ENCODE peak calls at places on chromosomes 4 and X, in ten cellular contexts. J is endodermal cell, S is transverse colon, E is psoas muscle, C is tibial artery, P is fibroblast of lung, H is uterus, V is mucosa of descending colon, Q is left ventricle myocardium inferior, L is cardiac muscle cell. X is an unnamed sample. For H3K4me1, the result is how much of the 10 kb centered on the place peaks cover.

GRCh38 chrX:106168107-106168506 is at the start of gene PWWP3B:
- DNase-seq in P (peak), V (peak), H (peak), L (peak), Q (peak), E (no peak), C (no peak), J (peak), S (peak), X (no peak)

GRCh38 chr4:77652237-77652897 is 46.7 kb downstream of the CXCL13 start:
- DNase-seq in H (no peak), S (no peak), Q (no peak), L (peak), C (no peak), J (no peak), P (no peak), V (peak), E (no peak), X (no peak)

GRCh38 chr4:40525811-40526598 is 103.7 kb downstream of the RBM47 start:
- DNase-seq in C (peak), E (no peak), V (no peak), L (no peak), J (peak), H (peak), P (peak), S (no peak), Q (no peak), X (peak)

GRCh38 chr4:152780267-152780811 is 585 bp downstream of the ARFIP1 start:
- DNase-seq in S (no peak), E (no peak), H (no peak), L (no peak), V (no peak), P (no peak), Q (peak), C (no peak), J (no peak), X (no peak)

GRCh38 chr4:161799687-161800086 is 364.1 kb downstream of the FSTL5 start:
- DNase-seq in C (no peak), J (no peak), L (no peak), P (peak), H (no peak), V (no peak), E (no peak), Q (no peak), S (no peak), X (no peak)

GRCh38 chrX:103310592-103311400 is at the start of gene BEX2:
- DNase-seq in L (peak), E (peak), P (peak), S (peak), Q (peak), J (peak), H (peak), C (peak), V (peak), X (peak)

GRCh38 chr4:8198906-8199593 is at the start of gene SH3TC1:
- DNase-seq in V (peak), J (no peak), E (peak), Q (peak), L (peak), P (peak), C (peak), S (peak), H (peak), X (peak)

GRCh38 chr4:111323496-111323895 is 700.6 kb upstream of the PITX2 start:
- DNase-seq in C (no peak), E (no peak), S (no peak), V (no peak), L (no peak), Q (no peak), H (no peak), P (peak), J (no peak), X (no peak)

GRCh38 chr4:1746265-1746691 is 25.0 kb downstream of the TACC3 start:
- DNase-seq in E (peak), P (peak), S (peak), H (peak), V (peak), L (peak), J (peak), Q (peak), C (peak), X (no peak)

GRCh38 chr4:27048350-27049100 is 187.9 kb downstream of the STIM2 start:
- DNase-seq in H (no peak), E (no peak), J (no peak), V (no peak), S (no peak), L (peak), P (peak), C (no peak), Q (no peak), X (no peak)

DNA sequence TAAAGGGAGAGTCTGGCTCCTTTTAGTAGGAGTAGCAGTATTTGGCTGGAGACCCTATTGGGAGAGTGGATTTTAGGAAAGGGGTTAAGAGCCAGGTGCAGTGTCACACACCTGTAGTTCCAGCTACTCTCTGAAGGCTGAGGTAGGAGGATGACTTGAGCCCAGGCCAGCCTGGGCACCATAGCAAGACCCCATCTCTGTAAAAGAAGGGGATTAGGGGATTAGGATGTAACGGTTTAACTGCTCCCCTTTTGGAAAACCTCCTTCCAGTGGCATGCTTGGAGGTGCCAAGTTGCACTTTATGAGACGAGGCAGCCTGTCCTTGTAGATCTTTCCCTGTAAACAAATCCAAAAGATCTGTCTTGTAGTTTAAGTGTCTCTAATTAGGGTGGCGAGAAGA is 140.0 kb downstream of the KLHL8 start:
- DNase-seq in C (no peak), H (no peak), J (no peak), S (no peak), E (no peak), P (no peak), L (no peak), Q (no peak), V (no peak), X (no peak)
- H3K4me1 ChIP-seq in C (half or more), H (under half), J (under half), S (half or more), E (half or more), P (under half), L (under half), Q (half or more), V (under half), X (under half)

GRCh38 chr4:14868426-14868825 is 133.9 kb upstream of the CPEB2 start:
- DNase-seq in Q (no peak), E (no peak), V (no peak), J (no peak), L (no peak), S (no peak), P (no peak), H (no peak), C (no peak), X (no peak)

GRCh38 chr4:14877246-14878220 is 124.7 kb upstream of the CPEB2 start:
- DNase-seq in P (no peak), C (no peak), E (no peak), S (no peak), L (no peak), J (no peak), H (no peak), Q (no peak), V (peak), X (no peak)

GRCh38 chr4:14874990-14875389 is 127.3 kb upstream of the CPEB2 start:
- DNase-seq in J (no peak), S (no peak), E (no peak), L (no peak), H (no peak), C (no peak), P (no peak), V (no peak), Q (no peak), X (no peak)

GRCh38 chr4:14867847-14868246 is 134.4 kb upstream of the CPEB2 start:
- DNase-seq in E (no peak), L (peak), V (no peak), S (no peak), J (peak), P (no peak), Q (no peak), H (no peak), C (no peak), X (no peak)

GRCh38 chr4:14871676-14872430 is 130.4 kb upstream of the CPEB2 start:
- DNase-seq in L (peak), H (no peak), P (no peak), C (no peak), E (no peak), V (peak), S (peak), J (peak), Q (no peak), X (no peak)
- TF ChIP-seq CTCF in L (peak), H (no peak), P (no peak), C (no peak), E (no peak), V (no peak), S (peak), J (peak), Q (peak), X (no peak)

DNA sequence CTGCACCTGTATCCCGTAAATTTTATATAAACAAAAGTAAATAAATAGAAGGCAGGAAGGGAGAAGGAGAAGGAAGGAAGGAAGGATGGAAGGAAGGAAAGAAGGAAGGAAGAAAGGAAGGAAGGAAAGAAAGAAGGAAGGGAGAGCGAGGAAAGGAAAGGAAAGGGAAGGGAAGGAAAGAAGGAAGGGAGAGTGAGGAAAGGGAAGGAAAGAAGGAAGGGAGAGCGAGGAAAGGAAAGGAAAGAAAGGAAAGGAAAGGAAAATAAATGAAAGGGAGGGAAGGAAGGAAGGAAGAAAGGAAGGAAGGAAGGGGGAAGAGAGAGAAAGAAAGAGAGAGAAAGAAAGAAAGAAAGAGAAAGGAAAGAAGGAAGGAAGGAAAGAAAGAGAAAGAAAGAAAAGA is 43.0 kb upstream of the FRG1 start:
- DNase-seq in Q (no peak), V (no peak), L (no peak), S (no peak), P (no peak), H (no peak), C (no peak), J (no peak), E (no peak), X (no peak)
- H3K4me1 ChIP-seq in Q (under half), V (under half), L (under half), S (under half), P (under half), H (under half), C (under half), J (under half), E (under half), X (under half)

GRCh38 chr4:175947117-175947722 is 118.4 kb upstream of the WDR17 start:
- DNase-seq in E (no peak), C (no peak), Q (no peak), P (peak), H (no peak), L (peak), V (peak), S (no peak), J (no peak), X (no peak)
- TF ChIP-seq CTCF in E (peak), C (peak), Q (peak), P (peak), H (peak), L (peak), V (no peak), S (peak), J (peak), X (peak)

DNA sequence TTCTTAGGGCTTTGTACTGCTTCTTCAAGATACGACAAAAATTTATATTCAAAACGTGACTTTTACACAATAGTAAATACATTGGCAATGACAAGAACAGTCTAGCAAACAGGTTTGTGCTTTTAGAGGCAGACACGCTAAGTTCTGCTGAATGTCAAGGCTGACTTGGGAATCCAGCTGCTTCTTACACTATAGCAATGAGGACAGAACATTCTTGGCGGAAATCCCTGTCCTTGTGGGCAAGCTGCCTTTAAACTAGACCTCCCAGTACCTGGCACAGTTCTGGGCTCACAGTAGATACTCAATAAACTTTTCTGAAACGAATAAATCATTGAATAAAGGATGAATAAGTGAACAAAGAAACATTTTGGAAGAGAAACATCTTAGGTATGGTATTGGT is 148.2 kb downstream of the RASL11B start:
- DNase-seq in C (no peak), P (peak), H (peak), L (no peak), S (no peak), E (peak), J (no peak), Q (peak), V (no peak), X (no peak)
- H3K4me1 ChIP-seq in C (under half), P (under half), H (under half), L (half or more), S (under half), E (under half), J (under half), Q (half or more), V (under half), X (under half)

GRCh38 chr4:112327950-112328349 is 30.8 kb downstream of the ALPK1 start:
- DNase-seq in Q (no peak), C (no peak), P (peak), S (no peak), V (no peak), J (peak), E (no peak), H (no peak), L (peak), X (no peak)
- TF ChIP-seq CTCF in Q (peak), C (no peak), P (peak), S (no peak), V (no peak), J (peak), E (peak), H (peak), L (peak), X (no peak)

DNA sequence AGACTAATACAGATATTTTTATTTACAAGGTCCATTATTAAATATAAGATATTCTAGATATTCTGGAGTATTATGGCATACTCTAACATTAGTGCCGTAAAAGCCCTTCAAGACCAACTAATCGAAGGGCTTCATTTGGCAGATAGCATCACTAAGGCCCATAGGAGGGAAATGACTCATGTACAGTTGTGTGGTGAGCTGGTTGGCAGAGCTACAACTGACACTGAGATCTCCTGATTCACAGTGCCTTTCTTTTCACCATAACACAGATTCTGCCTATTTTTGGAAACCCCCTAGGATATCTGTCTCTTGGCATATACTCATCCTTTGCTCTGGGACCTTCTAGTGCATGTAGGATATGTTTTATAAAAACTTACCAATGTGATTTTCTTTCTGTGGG is 201.7 kb upstream of the AFF2 start:
- DNase-seq in Q (no peak), J (no peak), S (no peak), L (no peak), H (no peak), C (no peak), V (no peak), P (no peak), E (no peak), X (no peak)
- H3K4me1 ChIP-seq in Q (under half), J (under half), S (under half), L (under half), H (under half), C (under half), V (under half), P (under half), E (under half), X (under half)

GRCh38 chr4:109820563-109820962 is 5.0 kb downstream of the GAR1 start:
- DNase-seq in P (no peak), Q (no peak), H (no peak), C (no peak), E (no peak), S (no peak), J (no peak), V (no peak), L (no peak), X (no peak)
- TF ChIP-seq CTCF in P (no peak), Q (no peak), H (no peak), C (no peak), E (no peak), S (no peak), J (no peak), V (no peak), L (no peak), X (no peak)

X was measured in thoracic aorta.